ENCODE peak calls at places on chromosomes 11 and 22, in six cellular contexts. K is body of pancreas; V is H1; Y is sigmoid colon; J is kidney; C is CD8-positive, alpha-beta T cell. H is an unnamed sample. For H3K36me3, the result is how much of the 10 kb centered on the place peaks cover.

GRCh38 chr11:131305005-131305404 is 65.4 kb upstream of the NTM start:
- DNase-seq in K (no peak), V (no peak), Y (no peak), J (no peak), C (no peak), H (no peak)

GRCh38 chr11:69985331-69985653 is 92.8 kb upstream of the ANO1 start:
- DNase-seq in K (no peak), V (no peak), Y (no peak), J (no peak), C (no peak), H (peak)

GRCh38 chr11:68409748-68410344 is 50.7 kb upstream of the PPP6R3 start:
- DNase-seq in K (no peak), V (no peak), Y (no peak), J (no peak), C (no peak), H (no peak)

GRCh38 chr22:47623740-47624103 is 861.3 kb downstream of the TBC1D22A start:
- DNase-seq in K (no peak), V (peak), Y (peak), J (no peak), C (no peak), H (no peak)

GRCh38 chr11:34084637-34085036 is 20.8 kb upstream of the NAT10 start:
- DNase-seq in K (no peak), V (no peak), Y (no peak), J (no peak), C (no peak), H (no peak)

GRCh38 chr11:96863520-96863919 is 473.7 kb downstream of the JRKL start:
- DNase-seq in K (no peak), V (no peak), Y (no peak), J (no peak), C (no peak), H (no peak)

GRCh38 chr11:128456566-128457268 is 130.6 kb downstream of the ETS1 start:
- DNase-seq in K (no peak), V (no peak), Y (no peak), J (no peak), C (no peak), H (no peak)

GRCh38 chr11:69939551-69940245 is 120.5 kb upstream of the FGF3 start:
- DNase-seq in K (peak), V (no peak), Y (peak), J (peak), C (no peak), H (no peak)

GRCh38 chr11:70490723-70491558 is 92.6 kb downstream of the CTTN start:
- DNase-seq in K (no peak), V (no peak), Y (peak), J (peak), C (no peak), H (no peak)

GRCh38 chr22:36162127-36163034 is 1.8 kb upstream of the APOL3 start:
- DNase-seq in K (no peak), V (no peak), Y (no peak), J (no peak), C (no peak), H (no peak)

GRCh38 chr11:86740628-86741488 is 59.5 kb upstream of the PRSS23 start:
- DNase-seq in K (peak), V (no peak), Y (peak), J (no peak), C (no peak), H (peak)

GRCh38 chr11:14095882-14096281 is 133.4 kb downstream of the SPON1 start:
- DNase-seq in K (no peak), V (no peak), Y (no peak), J (no peak), C (no peak), H (no peak)

GRCh38 chr22:45997775-45998637 is 21.0 kb upstream of the WNT7B start:
- DNase-seq in K (no peak), V (no peak), Y (peak), J (peak), C (no peak), H (no peak)
- H3K4me3 ChIP-seq in K (no peak), V (no peak), Y (no peak), J (no peak), C (no peak), H (no peak)

DNA sequence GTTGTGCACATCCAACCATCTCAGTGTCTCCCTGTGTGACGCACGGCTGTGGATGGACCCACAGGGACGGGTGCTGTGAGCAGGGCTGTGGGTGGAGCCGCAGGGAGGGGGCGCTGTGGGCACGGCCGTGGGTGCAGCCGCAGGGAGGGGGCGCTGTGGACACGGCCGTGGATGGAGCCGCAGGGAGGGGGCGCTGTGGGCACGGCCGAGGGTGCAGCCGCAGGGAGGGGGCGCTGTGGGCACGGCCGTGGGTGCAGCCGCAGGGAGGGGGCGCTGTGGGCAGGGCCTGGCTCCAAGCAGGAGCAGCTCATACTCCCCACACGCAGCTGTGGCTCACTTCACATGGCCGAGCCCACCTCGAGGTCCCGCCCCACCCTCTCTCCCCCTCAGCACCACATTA is 6.0 kb upstream of the MAPK11 start:
- DNase-seq in K (peak), V (peak), Y (peak), J (peak), C (no peak), H (peak)
- H3K36me3 ChIP-seq in K (under half), V (half or more), Y (under half), J (under half), C (under half), H (under half)

DNA sequence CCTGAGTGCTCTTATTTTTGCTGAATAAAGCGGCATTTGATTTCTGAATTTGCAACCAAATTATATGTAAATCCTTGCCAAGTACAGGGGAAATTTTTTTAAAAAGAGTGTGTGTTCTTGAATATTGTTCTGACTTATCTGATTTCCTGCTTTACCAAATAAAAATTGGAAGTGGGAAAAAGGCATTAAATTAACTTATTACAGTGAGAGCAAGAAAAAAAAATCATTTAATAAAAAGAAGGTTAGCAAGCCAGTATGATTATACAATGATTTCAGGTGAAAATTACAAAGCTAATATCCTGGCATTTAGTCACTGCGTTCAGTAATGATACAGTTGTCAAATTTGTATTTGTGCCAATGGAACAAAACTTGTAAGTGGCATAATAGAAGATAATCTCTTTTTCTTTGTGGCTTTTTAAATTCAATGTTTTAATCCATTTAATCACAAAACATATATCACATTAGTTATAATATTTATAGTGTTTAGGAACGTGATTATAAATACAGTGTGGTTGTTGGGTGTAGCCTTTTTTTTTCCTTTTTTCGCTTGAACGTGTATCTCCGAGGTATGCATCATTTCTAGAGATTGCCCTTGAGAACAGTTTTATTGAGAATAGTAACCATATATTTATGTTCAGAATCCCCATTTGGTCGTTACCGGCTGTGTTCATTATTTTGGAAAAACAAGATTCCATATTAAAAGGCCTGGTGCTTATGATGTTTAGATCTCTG is 82.0 kb upstream of the PPARA start:
- DNase-seq in K (no peak), V (no peak), Y (no peak), J (no peak), C (no peak), H (no peak)
- H3K4me3 ChIP-seq in K (no peak), V (no peak), Y (peak), J (peak), C (peak), H (no peak)

GRCh38 chr22:24117942-24118341 is 63.3 kb upstream of the SUSD2 start:
- DNase-seq in K (no peak), V (peak), Y (no peak), J (no peak), C (no peak), H (peak)

GRCh38 chr22:24119476-24119875 is 61.8 kb upstream of the SUSD2 start:
- DNase-seq in K (no peak), V (no peak), Y (no peak), J (no peak), C (no peak), H (no peak)

GRCh38 chr22:24121938-24122337 is 59.3 kb upstream of the SUSD2 start:
- DNase-seq in K (no peak), V (no peak), Y (no peak), J (no peak), C (no peak), H (no peak)

GRCh38 chr22:24118689-24119384 is 62.5 kb upstream of the SUSD2 start:
- DNase-seq in K (no peak), V (no peak), Y (no peak), J (no peak), C (no peak), H (no peak)

GRCh38 chr22:24120029-24120428 is 61.3 kb upstream of the SUSD2 start:
- DNase-seq in K (no peak), V (no peak), Y (no peak), J (no peak), C (no peak), H (no peak)
- H3K36me3 ChIP-seq in K (under half), V (under half), Y (under half), J (under half), C (half or more), H (under half)

GRCh38 chr11:73652046-73652730 is 5.8 kb downstream of the PLEKHB1 start:
- DNase-seq in K (peak), V (peak), Y (peak), J (no peak), C (no peak), H (peak)
- H3K4me3 ChIP-seq in K (no peak), V (no peak), Y (no peak), J (no peak), C (no peak), H (no peak)

GRCh38 chr11:66055021-66055420 is 2.9 kb downstream of the SF3B2 start:
- DNase-seq in K (no peak), V (no peak), Y (peak), J (peak), C (no peak), H (peak)
- H3K36me3 ChIP-seq in K (under half), V (under half), Y (under half), J (under half), C (under half), H (under half)